ENCODE peak calls at places on chromosomes 7 and 10, in ten cellular contexts. A is IMR-90, Y is transverse colon, R is neural progenitor cell, D is A549, U is astrocyte of the spinal cord, Q is pancreas, G is choroid plexus epithelial cell, I is astrocyte, V is GM06990. T is an unnamed sample.

GRCh38 chr7:113774182-113774807 is 144.5 kb downstream of the PPP1R3A start:
- DNase-seq in A (peak), Y (no peak), R (peak), D (peak), U (peak), Q (no peak), G (peak), I (peak), V (no peak), T (no peak)

GRCh38 chr7:151552352-151553028 is 32.8 kb upstream of the RHEB start:
- DNase-seq in A (no peak), Y (peak), R (no peak), D (no peak), U (no peak), Q (peak), G (no peak), I (no peak), V (no peak), T (no peak)

GRCh38 chr7:44184221-44184873 is 4.9 kb downstream of the GCK start:
- DNase-seq in A (peak), Y (no peak), R (peak), D (peak), U (peak), Q (no peak), G (peak), I (peak), V (no peak), T (peak)

GRCh38 chr10:75763652-75764051 is 332.2 kb downstream of the LRMDA start:
- DNase-seq in A (no peak), Y (no peak), R (no peak), D (no peak), U (no peak), Q (no peak), G (no peak), I (no peak), V (no peak), T (no peak)

GRCh38 chr7:94949532-94949931 is 42.1 kb downstream of the PPP1R9A start:
- DNase-seq in A (no peak), Y (no peak), R (no peak), D (no peak), U (no peak), Q (no peak), G (no peak), I (no peak), V (no peak), T (no peak)

GRCh38 chr7:108149908-108150307 is 19.7 kb upstream of the LAMB4 start:
- DNase-seq in A (no peak), Y (no peak), R (no peak), D (no peak), U (no peak), Q (no peak), G (no peak), I (no peak), V (no peak), T (no peak)

GRCh38 chr7:16660702-16661464 is 14.9 kb downstream of the BZW2 start:
- DNase-seq in A (peak), Y (no peak), R (no peak), D (no peak), U (peak), Q (no peak), G (peak), I (peak), V (no peak), T (peak)

GRCh38 chr7:137772221-137772620 is 74.6 kb downstream of the DGKI start:
- DNase-seq in A (peak), Y (no peak), R (no peak), D (no peak), U (no peak), Q (no peak), G (peak), I (peak), V (no peak), T (peak)

GRCh38 chr10:123134915-123135414 is 805 bp upstream of the HMX3 start:
- DNase-seq in A (no peak), Y (no peak), R (peak), D (no peak), U (no peak), Q (no peak), G (no peak), I (no peak), V (no peak), T (no peak)

GRCh38 chr10:91798736-91799579 is 732 bp downstream of the TNKS2 start:
- DNase-seq in A (peak), Y (peak), R (peak), D (peak), U (peak), Q (peak), G (peak), I (peak), V (peak), T (peak)

GRCh38 chr7:26853788-26854393 is 10.5 kb downstream of the SKAP2 start:
- DNase-seq in A (peak), Y (no peak), R (peak), D (no peak), U (peak), Q (no peak), G (peak), I (peak), V (no peak), T (peak)
- TF ChIP-seq CTCF in A (peak), Y (peak), R (peak), D (peak), U (peak), Q (no peak), G (peak), I (peak), V (peak), T (peak)

GRCh38 chr7:25496394-25497103 is 268.3 kb upstream of the NPVF start:
- DNase-seq in A (no peak), Y (no peak), R (no peak), D (no peak), U (no peak), Q (no peak), G (no peak), I (no peak), V (peak), T (no peak)
- H3K4me3 ChIP-seq in A (no peak), Y (peak), R (no peak), D (no peak), U (no peak), Q (no peak), G (no peak), I (no peak), V (peak), T (no peak)

GRCh38 chr10:120601999-120602398 is 145.0 kb downstream of the PLPP4 start:
- DNase-seq in A (no peak), Y (no peak), R (no peak), D (no peak), U (no peak), Q (no peak), G (no peak), I (no peak), V (no peak), T (no peak)

GRCh38 chr10:120599202-120599724 is 142.2 kb downstream of the PLPP4 start:
- DNase-seq in A (no peak), Y (no peak), R (no peak), D (no peak), U (no peak), Q (no peak), G (no peak), I (no peak), V (no peak), T (no peak)

GRCh38 chr10:120597902-120598301 is 140.9 kb downstream of the PLPP4 start:
- DNase-seq in A (no peak), Y (no peak), R (no peak), D (no peak), U (no peak), Q (no peak), G (no peak), I (no peak), V (no peak), T (no peak)

GRCh38 chr10:120600871-120601644 is 144.0 kb downstream of the PLPP4 start:
- DNase-seq in A (no peak), Y (no peak), R (peak), D (no peak), U (peak), Q (no peak), G (peak), I (peak), V (no peak), T (no peak)

GRCh38 chr10:120598377-120598776 is 141.3 kb downstream of the PLPP4 start:
- DNase-seq in A (no peak), Y (no peak), R (peak), D (no peak), U (no peak), Q (no peak), G (no peak), I (no peak), V (no peak), T (no peak)
- TF ChIP-seq CTCF in A (no peak), Y (no peak), R (peak), D (no peak), U (no peak), Q (no peak), G (no peak), I (no peak), V (peak), T (no peak)

DNA sequence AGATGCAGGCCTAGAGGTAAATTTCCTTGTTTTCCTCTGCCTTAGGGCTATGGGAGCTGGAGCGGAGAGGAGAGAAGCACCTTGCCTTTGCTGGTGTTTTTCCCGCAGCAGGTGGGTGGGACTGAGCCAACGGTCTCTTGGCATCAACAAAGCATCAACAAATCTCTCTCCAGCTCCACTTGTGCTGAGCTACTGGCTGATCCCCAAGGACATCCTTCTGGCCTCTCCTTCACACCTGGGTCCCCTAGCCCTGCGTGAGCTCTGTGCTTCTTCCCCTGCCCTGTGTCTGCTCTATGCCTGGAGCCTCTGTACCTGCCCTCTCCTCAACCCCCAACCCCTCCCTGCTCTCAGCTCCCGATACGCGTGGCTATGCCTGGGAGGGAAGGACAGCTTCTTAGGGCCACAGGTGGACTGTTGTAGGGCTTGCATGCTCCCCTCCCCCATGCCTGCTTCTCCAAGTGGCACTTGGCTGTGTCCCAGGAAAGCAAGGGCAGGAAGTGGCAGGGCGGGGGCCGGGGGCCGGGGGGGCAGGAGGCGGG is 3.2 kb upstream of the CLDN4 start:
- DNase-seq in A (no peak), Y (peak), R (no peak), D (no peak), U (no peak), Q (peak), G (no peak), I (no peak), V (no peak), T (no peak)
- H3K4me3 ChIP-seq in A (no peak), Y (peak), R (no peak), D (no peak), U (no peak), Q (no peak), G (no peak), I (no peak), V (no peak), T (no peak)

GRCh38 chr10:29212597-29212996 is 76.3 kb upstream of the LYZL1 start:
- DNase-seq in A (no peak), Y (no peak), R (no peak), D (no peak), U (no peak), Q (no peak), G (no peak), I (no peak), V (no peak), T (no peak)
- TF ChIP-seq CTCF in A (no peak), Y (no peak), R (no peak), D (no peak), U (no peak), Q (no peak), G (no peak), I (no peak), V (no peak), T (no peak)

DNA sequence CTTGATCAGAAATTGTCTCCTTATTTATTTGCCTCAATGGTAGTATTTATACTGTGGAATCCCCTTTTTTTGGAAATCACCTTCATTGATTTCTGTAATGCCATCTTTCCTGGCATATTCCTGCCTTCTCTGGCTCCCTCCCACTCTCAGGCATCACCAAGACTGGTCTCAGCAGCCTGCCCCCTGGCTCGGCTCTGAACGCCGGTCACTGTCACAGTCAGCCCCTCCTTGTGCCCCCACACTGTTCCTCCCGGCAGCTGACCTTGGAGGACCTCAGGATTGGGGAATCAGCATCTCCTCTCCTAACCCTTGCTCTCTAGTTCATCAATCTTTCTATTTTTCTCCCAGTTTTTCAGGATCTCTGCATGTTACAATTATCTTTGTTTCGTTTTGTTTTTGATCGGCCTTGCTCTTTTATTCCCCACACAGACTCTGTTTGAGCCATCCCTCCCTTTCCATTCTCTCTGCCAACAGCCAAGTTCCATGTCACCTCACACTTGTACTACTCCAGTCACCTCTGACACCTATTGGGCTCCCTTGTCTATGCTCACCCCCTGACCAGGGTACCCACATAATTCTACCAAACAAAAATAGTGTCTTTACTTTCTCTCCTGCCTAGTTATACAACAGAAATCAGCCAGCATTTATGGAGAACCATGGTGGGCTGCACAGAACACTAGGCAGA is 294.3 kb downstream of the PLXDC2 start:
- DNase-seq in A (no peak), Y (no peak), R (no peak), D (no peak), U (no peak), Q (no peak), G (no peak), I (no peak), V (no peak), T (no peak)
- H3K4me3 ChIP-seq in A (peak), Y (no peak), R (no peak), D (no peak), U (peak), Q (no peak), G (peak), I (no peak), V (no peak), T (peak)

T was measured in foreskin fibroblast.